ENCODE peak calls at places on chromosomes 12 and 14, in four cellular contexts. V is adrenal gland, O is fibroblast of pulmonary artery, W is tibial nerve. D is an unnamed sample.

GRCh38 chr14:44567997-44568396 is 60.9 kb upstream of the FSCB start:
- DNase-seq in O (peak; percentile 1), V (no peak), W (no peak), D (no peak)

GRCh38 chr14:68547305-68548193 is 245.3 kb downstream of the ZFP36L1 start:
- DNase-seq in V (peak; percentile 74), W (peak; percentile 81), O (peak; percentile 95), D (peak; percentile 95)

GRCh38 chr12:106945261-106945851 is 10.4 kb upstream of the TMEM263 start:
- DNase-seq in V (no peak), W (no peak), O (no peak), D (no peak)

GRCh38 chr14:97306133-97306784 is 509.1 kb downstream of the VRK1 start:
- DNase-seq in W (no peak), O (no peak), V (no peak), D (no peak)

GRCh38 chr14:34175574-34175973 is 224.7 kb upstream of the EGLN3 start:
- DNase-seq in W (no peak), O (no peak), V (no peak), D (no peak)

GRCh38 chr14:76842414-76842813 is 16.2 kb downstream of the LRRC74A start:
- DNase-seq in O (no peak), V (no peak), W (no peak), D (no peak)

GRCh38 chr12:29681370-29681769 is 102.4 kb downstream of the TMTC1 start:
- DNase-seq in O (peak; percentile 23), W (no peak), V (no peak), D (no peak)

GRCh38 chr12:46718495-46718894 is 107.3 kb downstream of the SLC38A4 start:
- DNase-seq in O (no peak), W (no peak), V (no peak), D (no peak)

GRCh38 chr12:126747530-126748149 is 1519.3 kb upstream of the TMEM132C start:
- DNase-seq in V (peak; percentile 33), W (peak; percentile 34), O (peak; percentile 36), D (peak; percentile 22)

GRCh38 chr12:61891632-61892031 is 368.6 kb upstream of the USP15 start:
- DNase-seq in O (no peak), W (no peak), V (peak; percentile 29), D (no peak)

GRCh38 chr12:50765325-50765911 is 1.5 kb downstream of the ATF1 start:
- DNase-seq in O (peak; percentile 58), V (peak; percentile 57), W (peak; percentile 47), D (peak; percentile 60)

GRCh38 chr12:59929091-59929490 is 333.3 kb downstream of the SLC16A7 start:
- DNase-seq in W (no peak), O (peak; percentile 14), V (peak; percentile 14), D (peak; percentile 59)

GRCh38 chr14:98168196-98168985 is 1103.6 kb downstream of the BCL11B start:
- DNase-seq in O (no peak), V (no peak), W (no peak), D (no peak)

GRCh38 chr14:22837750-22838538 is 1.6 kb downstream of the MMP14 start:
- DNase-seq in W (peak; percentile 77), O (peak; percentile 61), V (peak; percentile 56), D (peak; percentile 74)

GRCh38 chr14:68645371-68645770 is 147.5 kb downstream of the ZFP36L1 start:
- DNase-seq in W (no peak), O (no peak), V (no peak), D (no peak)

GRCh38 chr14:102573591-102574046 is 18.8 kb upstream of the RCOR1 start:
- DNase-seq in V (no peak), W (no peak), O (no peak), D (no peak)

GRCh38 chr12:57340104-57340503 is 89.1 kb upstream of the STAC3 start:
- DNase-seq in V (peak; percentile 76), W (peak; percentile 55), O (peak; percentile 89), D (peak; percentile 75)

GRCh38 chr12:55717397-55718007 is 1.7 kb downstream of the BLOC1S1 start:
- DNase-seq in V (no peak), O (no peak), W (no peak), D (no peak)

GRCh38 chr12:24014853-24015590 is 65.6 kb upstream of the SOX5 start:
- DNase-seq in W (no peak), V (no peak), O (no peak), D (no peak)

GRCh38 chr14:53501361-53502320 is 348.5 kb upstream of the DDHD1 start:
- DNase-seq in W (no peak), O (peak; percentile 20), V (peak; percentile 14), D (peak; percentile 62)

GRCh38 chr12:113154351-113154973 is 4.9 kb downstream of the CFAP73 start:
- DNase-seq in V (no peak), O (peak; percentile 28), W (no peak), D (peak; percentile 11)

GRCh38 chr14:97065305-97066067 is 268.3 kb downstream of the VRK1 start:
- DNase-seq in W (no peak), V (no peak), O (no peak), D (no peak)

DNA sequence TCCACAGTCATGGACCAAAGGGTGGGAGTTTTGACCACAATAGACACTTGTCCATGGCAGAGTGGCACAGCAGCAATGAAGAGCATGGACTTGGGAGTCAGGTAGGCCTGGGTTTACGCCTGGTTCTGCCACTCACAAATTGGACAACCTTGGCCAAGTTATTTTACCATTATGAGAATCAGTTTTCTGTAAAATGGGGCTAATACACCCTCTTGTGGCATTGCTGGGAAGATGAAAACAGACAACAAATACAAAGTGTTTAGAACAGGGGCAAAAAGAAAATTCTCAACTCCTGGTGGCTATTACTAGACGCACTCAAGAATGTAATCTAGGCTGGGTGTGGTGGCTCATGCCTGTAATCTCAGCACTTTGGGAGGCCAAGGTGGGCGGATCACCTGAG is 2.6 kb downstream of the C12orf43 start:
- DNase-seq in W (no peak), V (no peak), O (no peak), D (no peak)
- TF ChIP-seq CTCF in W (no peak), V (no peak), O (no peak), D (no peak)

DNA sequence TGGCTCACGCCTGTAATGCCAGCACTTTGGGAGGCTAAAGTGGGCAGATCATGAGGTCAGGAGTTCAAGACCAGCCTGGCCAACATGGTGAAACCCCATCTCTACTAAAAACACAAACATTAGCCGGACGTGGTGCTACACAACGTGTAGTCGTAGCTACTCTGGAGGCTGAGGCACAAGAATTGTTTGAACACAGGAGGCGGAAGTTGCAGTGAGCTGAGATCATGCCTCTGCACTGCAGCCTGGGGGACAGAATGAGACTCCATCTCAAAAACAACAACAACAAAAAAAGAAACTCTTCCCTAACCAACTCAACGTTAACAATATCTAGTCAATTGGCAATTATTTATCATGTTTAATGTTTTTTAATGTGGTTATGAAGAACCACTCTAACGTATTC is 89.3 kb downstream of the EPS8 start:
- DNase-seq in V (no peak), W (no peak), O (no peak), D (no peak)
- H3K4me3 ChIP-seq in V (no peak overlapping the region), W (no peak overlapping the region), O (no peak overlapping the region), D (no peak overlapping the region)

DNA sequence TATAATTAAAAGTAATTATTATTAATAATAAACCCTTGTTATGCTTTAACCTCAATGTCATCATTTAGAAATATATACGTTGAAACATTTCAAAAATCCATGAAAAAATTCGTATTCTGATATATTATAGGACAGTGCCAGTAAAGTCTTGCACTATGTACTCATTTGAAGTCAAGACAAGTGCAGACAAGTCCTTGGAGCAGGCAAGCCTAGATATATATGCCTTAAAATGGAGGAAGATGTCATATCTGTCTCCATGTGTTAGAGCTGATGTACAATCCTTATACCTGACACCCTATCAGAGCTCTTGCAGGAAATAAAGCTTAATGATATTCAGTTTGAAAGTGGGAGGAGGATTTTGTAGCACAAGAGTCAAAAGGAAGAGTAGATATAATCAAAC is 310.4 kb downstream of the KCNH5 start:
- DNase-seq in O (no peak), W (no peak), V (no peak), D (no peak)
- TF ChIP-seq CTCF in O (no peak), W (no peak), V (no peak), D (no peak)

GRCh38 chr14:24188251-24189058 is at the start of gene IPO4:
- DNase-seq in V (peak; percentile 98), O (peak; percentile 99), W (peak; percentile 92), D (peak; percentile 98)

GRCh38 chr14:24186831-24187537 is 1.6 kb downstream of the IPO4 start:
- DNase-seq in W (no peak), O (no peak), V (no peak), D (no peak)

GRCh38 chr14:24185741-24186140 is 2.9 kb downstream of the IPO4 start:
- DNase-seq in O (no peak), W (no peak), V (no peak), D (no peak)

GRCh38 chr14:24189059-24189375 is 401 bp upstream of the IPO4 start:
- DNase-seq in W (no peak), V (no peak), O (no peak), D (no peak)

GRCh38 chr14:24187538-24187915 is 1.1 kb downstream of the IPO4 start:
- DNase-seq in W (no peak), V (no peak), O (no peak), D (no peak)
- H3K4me3 ChIP-seq in W (peak overlapping the region; percentile 59), V (no peak overlapping the region), O (peak overlapping the region; percentile 80), D (peak overlapping the region; percentile 87)

GRCh38 chr14:63357841-63358240 is 39.1 kb upstream of the GPHB5 start:
- DNase-seq in V (no peak), O (no peak), W (no peak), D (no peak)

GRCh38 chr14:63362305-63362914 is 43.7 kb upstream of the GPHB5 start:
- DNase-seq in O (no peak), W (no peak), V (no peak), D (no peak)

DNA sequence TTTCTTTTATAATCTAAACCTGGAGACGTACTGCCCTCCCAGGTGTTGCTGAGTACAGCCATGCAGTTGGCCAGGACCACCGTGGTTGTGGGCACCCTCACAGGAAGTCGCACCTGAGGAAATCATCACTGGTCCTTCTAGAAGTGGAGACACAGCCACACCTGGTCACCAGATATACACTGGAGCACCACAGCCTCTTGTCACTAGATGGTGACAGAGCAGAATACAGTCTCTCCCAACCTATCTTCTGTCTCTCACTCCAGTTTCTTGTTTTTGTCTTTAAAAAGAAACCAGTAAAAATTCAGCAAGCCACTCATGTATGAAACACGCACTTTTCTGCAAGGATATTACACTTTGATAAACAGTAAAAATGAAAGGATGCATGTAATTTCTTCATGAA is 43.1 kb upstream of the GPHB5 start:
- DNase-seq in V (no peak), O (no peak), W (no peak), D (no peak)
- TF ChIP-seq CTCF in V (no peak), O (no peak), W (no peak), D (no peak)

GRCh38 chr14:66827182-66827581 is 319.2 kb downstream of the GPHN start:
- DNase-seq in O (no peak), V (no peak), W (no peak), D (no peak)

GRCh38 chr14:66824251-66824650 is 316.3 kb downstream of the GPHN start:
- DNase-seq in W (no peak), O (no peak), V (no peak), D (no peak)
- H3K4me3 ChIP-seq in W (no peak overlapping the region), O (no peak overlapping the region), V (no peak overlapping the region), D (no peak overlapping the region)

GRCh38 chr12:53327435-53328042 is 6.1 kb upstream of the AAAS start:
- DNase-seq in W (no peak), V (no peak), O (peak; percentile 45), D (peak; percentile 33)
- TF ChIP-seq CTCF in W (peak; percentile 17), V (peak; percentile 44), O (peak; percentile 41), D (peak; percentile 34)

GRCh38 chr14:64591809-64592208 is 42.0 kb downstream of the PPP1R36 start:
- DNase-seq in V (no peak), W (no peak), O (no peak), D (no peak)
- H3K4me3 ChIP-seq in V (no peak overlapping the region), W (no peak overlapping the region), O (no peak overlapping the region), D (no peak overlapping the region)

D was measured in fibroblast of the aortic adventitia.